ENCODE peak calls at places on chromosomes 12 and 14, in nine cellular contexts. One of them, this sample, is unnamed.

GRCh38 chr14:57549165-57549564 is 55.5 kb upstream of the CCDC198 start:
- DNase-seq in AG04450: no peak
- DNase-seq in amygdala: no peak
- DNase-seq in cerebellar nuclear complex: no peak
- DNase-seq in hepatic stellate cell: no peak
- DNase-seq in retinal pigment epithelial cell: no peak
- DNase-seq in NT2/D1: no peak
- DNase-seq in OCI-M1: no peak
- DNase-seq in heart right ventricle: no peak
- DNase-seq in this sample: no peak

GRCh38 chr12:46402451-46402850 is 29.9 kb upstream of the SLC38A2 start:
- DNase-seq in AG04450: no peak
- DNase-seq in amygdala: no peak
- DNase-seq in cerebellar nuclear complex: no peak
- DNase-seq in hepatic stellate cell: no peak
- DNase-seq in retinal pigment epithelial cell: peak
- DNase-seq in NT2/D1: no peak
- DNase-seq in OCI-M1: no peak
- DNase-seq in heart right ventricle: no peak
- DNase-seq in this sample: no peak

GRCh38 chr14:72554401-72554800 is 339.5 kb downstream of the DPF3 start:
- DNase-seq in AG04450: no peak
- DNase-seq in amygdala: no peak
- DNase-seq in cerebellar nuclear complex: peak
- DNase-seq in hepatic stellate cell: no peak
- DNase-seq in retinal pigment epithelial cell: no peak
- DNase-seq in NT2/D1: no peak
- DNase-seq in OCI-M1: no peak
- DNase-seq in heart right ventricle: no peak
- DNase-seq in this sample: no peak

GRCh38 chr14:102545461-102546265 is 36.1 kb upstream of the ANKRD9 start:
- DNase-seq in AG04450: peak
- DNase-seq in amygdala: no peak
- DNase-seq in cerebellar nuclear complex: no peak
- DNase-seq in hepatic stellate cell: peak
- DNase-seq in retinal pigment epithelial cell: no peak
- DNase-seq in NT2/D1: no peak
- DNase-seq in OCI-M1: no peak
- DNase-seq in heart right ventricle: no peak
- DNase-seq in this sample: no peak

GRCh38 chr14:99568567-99569560 is 35.1 kb downstream of the CCDC85C start:
- DNase-seq in AG04450: no peak
- DNase-seq in amygdala: no peak
- DNase-seq in cerebellar nuclear complex: no peak
- DNase-seq in hepatic stellate cell: peak
- DNase-seq in retinal pigment epithelial cell: no peak
- DNase-seq in NT2/D1: no peak
- DNase-seq in OCI-M1: peak
- DNase-seq in heart right ventricle: peak
- DNase-seq in this sample: no peak

GRCh38 chr14:81655423-81656314 is 122.0 kb upstream of the SEL1L start:
- DNase-seq in AG04450: no peak
- DNase-seq in amygdala: no peak
- DNase-seq in cerebellar nuclear complex: no peak
- DNase-seq in hepatic stellate cell: no peak
- DNase-seq in retinal pigment epithelial cell: no peak
- DNase-seq in NT2/D1: no peak
- DNase-seq in OCI-M1: peak
- DNase-seq in heart right ventricle: peak
- DNase-seq in this sample: no peak

GRCh38 chr14:74207943-74208342 is 31.3 kb upstream of the VSX2 start:
- DNase-seq in AG04450: no peak
- DNase-seq in amygdala: no peak
- DNase-seq in cerebellar nuclear complex: no peak
- DNase-seq in hepatic stellate cell: no peak
- DNase-seq in retinal pigment epithelial cell: no peak
- DNase-seq in NT2/D1: no peak
- DNase-seq in OCI-M1: peak
- DNase-seq in heart right ventricle: no peak
- DNase-seq in this sample: no peak

GRCh38 chr12:6996040-6996441 is 22.2 kb downstream of the LPCAT3 start:
- DNase-seq in AG04450: peak
- DNase-seq in amygdala: no peak
- DNase-seq in cerebellar nuclear complex: peak
- DNase-seq in hepatic stellate cell: peak
- DNase-seq in retinal pigment epithelial cell: no peak
- DNase-seq in NT2/D1: peak
- DNase-seq in OCI-M1: peak
- DNase-seq in heart right ventricle: no peak
- DNase-seq in this sample: no peak

GRCh38 chr14:68247867-68248266 is 428.3 kb downstream of the RAD51B start:
- DNase-seq in AG04450: no peak
- DNase-seq in amygdala: no peak
- DNase-seq in cerebellar nuclear complex: no peak
- DNase-seq in hepatic stellate cell: no peak
- DNase-seq in retinal pigment epithelial cell: no peak
- DNase-seq in NT2/D1: no peak
- DNase-seq in OCI-M1: peak
- DNase-seq in heart right ventricle: no peak
- DNase-seq in this sample: no peak

GRCh38 chr12:124543052-124543590 is 24.3 kb downstream of the NCOR2 start:
- DNase-seq in AG04450: no peak
- DNase-seq in amygdala: no peak
- DNase-seq in cerebellar nuclear complex: no peak
- DNase-seq in hepatic stellate cell: peak
- DNase-seq in retinal pigment epithelial cell: no peak
- DNase-seq in NT2/D1: no peak
- DNase-seq in OCI-M1: no peak
- DNase-seq in heart right ventricle: no peak
- DNase-seq in this sample: peak

GRCh38 chr14:34713681-34714319 is 593 bp downstream of the CFL2 start:
- DNase-seq in AG04450: no peak
- DNase-seq in amygdala: no peak
- DNase-seq in cerebellar nuclear complex: no peak
- DNase-seq in hepatic stellate cell: peak
- DNase-seq in retinal pigment epithelial cell: no peak
- DNase-seq in NT2/D1: no peak
- DNase-seq in OCI-M1: peak
- DNase-seq in heart right ventricle: peak
- DNase-seq in this sample: peak

GRCh38 chr12:2095878-2096277 is 43.1 kb downstream of the CACNA1C start:
- DNase-seq in AG04450: no peak
- DNase-seq in amygdala: no peak
- DNase-seq in cerebellar nuclear complex: no peak
- DNase-seq in hepatic stellate cell: no peak
- DNase-seq in retinal pigment epithelial cell: no peak
- DNase-seq in NT2/D1: no peak
- DNase-seq in OCI-M1: no peak
- DNase-seq in heart right ventricle: no peak
- DNase-seq in this sample: no peak

GRCh38 chr12:78888583-78888982 is 24.0 kb downstream of the SYT1 start:
- DNase-seq in AG04450: no peak
- DNase-seq in amygdala: no peak
- DNase-seq in cerebellar nuclear complex: no peak
- DNase-seq in hepatic stellate cell: no peak
- DNase-seq in retinal pigment epithelial cell: no peak
- DNase-seq in NT2/D1: no peak
- DNase-seq in OCI-M1: peak
- DNase-seq in heart right ventricle: no peak
- DNase-seq in this sample: no peak

GRCh38 chr12:59121466-59121865 is 201.2 kb upstream of the LRIG3 start:
- DNase-seq in AG04450: no peak
- DNase-seq in amygdala: no peak
- DNase-seq in cerebellar nuclear complex: no peak
- DNase-seq in hepatic stellate cell: no peak
- DNase-seq in retinal pigment epithelial cell: no peak
- DNase-seq in NT2/D1: no peak
- DNase-seq in OCI-M1: no peak
- DNase-seq in heart right ventricle: no peak
- DNase-seq in this sample: no peak

GRCh38 chr12:1915082-1915968 is 3.1 kb downstream of the CACNA2D4 start:
- DNase-seq in AG04450: no peak
- DNase-seq in amygdala: no peak
- DNase-seq in cerebellar nuclear complex: no peak
- DNase-seq in hepatic stellate cell: peak
- DNase-seq in retinal pigment epithelial cell: no peak
- DNase-seq in NT2/D1: no peak
- DNase-seq in OCI-M1: peak
- DNase-seq in heart right ventricle: no peak
- DNase-seq in this sample: peak

GRCh38 chr12:113996026-113996425 is 29.9 kb upstream of the RBM19 start:
- DNase-seq in AG04450: no peak
- DNase-seq in amygdala: no peak
- DNase-seq in cerebellar nuclear complex: no peak
- DNase-seq in hepatic stellate cell: no peak
- DNase-seq in retinal pigment epithelial cell: no peak
- DNase-seq in NT2/D1: peak
- DNase-seq in OCI-M1: peak
- DNase-seq in heart right ventricle: no peak
- DNase-seq in this sample: no peak

GRCh38 chr12:230925-231671 is 17.1 kb upstream of the SLC6A12 start:
- DNase-seq in AG04450: no peak
- DNase-seq in amygdala: peak
- DNase-seq in cerebellar nuclear complex: no peak
- DNase-seq in hepatic stellate cell: no peak
- DNase-seq in retinal pigment epithelial cell: no peak
- DNase-seq in NT2/D1: no peak
- DNase-seq in OCI-M1: no peak
- DNase-seq in heart right ventricle: no peak
- DNase-seq in this sample: no peak

GRCh38 chr12:64526859-64527258 is 74.9 kb downstream of the TBK1 start:
- DNase-seq in AG04450: no peak
- DNase-seq in amygdala: no peak
- DNase-seq in cerebellar nuclear complex: no peak
- DNase-seq in hepatic stellate cell: no peak
- DNase-seq in retinal pigment epithelial cell: no peak
- DNase-seq in NT2/D1: no peak
- DNase-seq in OCI-M1: no peak
- DNase-seq in heart right ventricle: no peak
- DNase-seq in this sample: no peak

GRCh38 chr12:32445356-32445755 is 46.0 kb downstream of the FGD4 start:
- DNase-seq in AG04450: no peak
- DNase-seq in amygdala: no peak
- DNase-seq in cerebellar nuclear complex: no peak
- DNase-seq in hepatic stellate cell: no peak
- DNase-seq in retinal pigment epithelial cell: no peak
- DNase-seq in NT2/D1: no peak
- DNase-seq in OCI-M1: no peak
- DNase-seq in heart right ventricle: no peak
- DNase-seq in this sample: no peak

GRCh38 chr12:38053655-38054464 is 262.7 kb upstream of the ALG10B start:
- DNase-seq in AG04450: no peak
- DNase-seq in amygdala: no peak
- DNase-seq in cerebellar nuclear complex: no peak
- DNase-seq in hepatic stellate cell: no peak
- DNase-seq in retinal pigment epithelial cell: no peak
- DNase-seq in NT2/D1: peak
- DNase-seq in OCI-M1: peak
- DNase-seq in heart right ventricle: no peak
- DNase-seq in this sample: no peak

GRCh38 chr12:31589896-31590729 is 823 bp downstream of the DENND5B start:
- DNase-seq in AG04450: no peak
- DNase-seq in amygdala: peak
- DNase-seq in cerebellar nuclear complex: no peak
- DNase-seq in hepatic stellate cell: peak
- DNase-seq in retinal pigment epithelial cell: peak
- DNase-seq in NT2/D1: peak
- DNase-seq in OCI-M1: peak
- DNase-seq in heart right ventricle: peak
- DNase-seq in this sample: no peak

GRCh38 chr12:49824886-49825285 is 3.3 kb downstream of the NCKAP5L start:
- DNase-seq in AG04450: no peak
- DNase-seq in amygdala: no peak
- DNase-seq in cerebellar nuclear complex: no peak
- DNase-seq in hepatic stellate cell: no peak
- DNase-seq in retinal pigment epithelial cell: no peak
- DNase-seq in NT2/D1: no peak
- DNase-seq in OCI-M1: peak
- DNase-seq in heart right ventricle: no peak
- DNase-seq in this sample: no peak

GRCh38 chr12:51269174-51270066 is 795 bp downstream of the SMAGP start:
- DNase-seq in AG04450: no peak
- DNase-seq in amygdala: no peak
- DNase-seq in cerebellar nuclear complex: no peak
- DNase-seq in hepatic stellate cell: peak
- DNase-seq in retinal pigment epithelial cell: no peak
- DNase-seq in NT2/D1: peak
- DNase-seq in OCI-M1: peak
- DNase-seq in heart right ventricle: peak
- DNase-seq in this sample: peak

GRCh38 chr12:48125985-48126384 is 6.8 kb downstream of the PFKM start:
- DNase-seq in AG04450: no peak
- DNase-seq in amygdala: no peak
- DNase-seq in cerebellar nuclear complex: no peak
- DNase-seq in hepatic stellate cell: no peak
- DNase-seq in retinal pigment epithelial cell: no peak
- DNase-seq in NT2/D1: no peak
- DNase-seq in OCI-M1: no peak
- DNase-seq in heart right ventricle: peak
- DNase-seq in this sample: no peak

GRCh38 chr12:52200783-52201519 is 9.1 kb upstream of the KRT80 start:
- DNase-seq in AG04450: no peak
- DNase-seq in amygdala: no peak
- DNase-seq in cerebellar nuclear complex: no peak
- DNase-seq in hepatic stellate cell: no peak
- DNase-seq in retinal pigment epithelial cell: no peak
- DNase-seq in NT2/D1: no peak
- DNase-seq in OCI-M1: no peak
- DNase-seq in heart right ventricle: no peak
- DNase-seq in this sample: no peak

GRCh38 chr12:80040075-80040738 is 59.1 kb upstream of the OTOGL start:
- DNase-seq in AG04450: no peak
- DNase-seq in amygdala: no peak
- DNase-seq in cerebellar nuclear complex: no peak
- DNase-seq in hepatic stellate cell: no peak
- DNase-seq in retinal pigment epithelial cell: no peak
- DNase-seq in NT2/D1: no peak
- DNase-seq in OCI-M1: no peak
- DNase-seq in heart right ventricle: no peak
- DNase-seq in this sample: no peak

GRCh38 chr12:47249719-47250506 is 170.2 kb upstream of the AMIGO2 start:
- DNase-seq in AG04450: no peak
- DNase-seq in amygdala: no peak
- DNase-seq in cerebellar nuclear complex: no peak
- DNase-seq in hepatic stellate cell: no peak
- DNase-seq in retinal pigment epithelial cell: no peak
- DNase-seq in NT2/D1: no peak
- DNase-seq in OCI-M1: peak
- DNase-seq in heart right ventricle: no peak
- DNase-seq in this sample: no peak

GRCh38 chr14:106060576-106060975 is 534.2 kb downstream of the TMEM121 start:
- DNase-seq in AG04450: no peak
- DNase-seq in amygdala: no peak
- DNase-seq in cerebellar nuclear complex: no peak
- DNase-seq in hepatic stellate cell: no peak
- DNase-seq in retinal pigment epithelial cell: no peak
- DNase-seq in NT2/D1: no peak
- DNase-seq in OCI-M1: no peak
- DNase-seq in heart right ventricle: no peak
- DNase-seq in this sample: no peak

GRCh38 chr14:96077983-96078686 is 39.0 kb downstream of the C14orf132 start:
- DNase-seq in AG04450: no peak
- DNase-seq in amygdala: no peak
- DNase-seq in cerebellar nuclear complex: no peak
- DNase-seq in hepatic stellate cell: no peak
- DNase-seq in retinal pigment epithelial cell: no peak
- DNase-seq in NT2/D1: no peak
- DNase-seq in OCI-M1: no peak
- DNase-seq in heart right ventricle: no peak
- DNase-seq in this sample: no peak

GRCh38 chr12:105018001-105018400 is 31.9 kb downstream of the NOPCHAP1 start:
- DNase-seq in AG04450: no peak
- DNase-seq in amygdala: no peak
- DNase-seq in cerebellar nuclear complex: no peak
- DNase-seq in hepatic stellate cell: no peak
- DNase-seq in retinal pigment epithelial cell: no peak
- DNase-seq in NT2/D1: no peak
- DNase-seq in OCI-M1: no peak
- DNase-seq in heart right ventricle: no peak
- DNase-seq in this sample: no peak

GRCh38 chr14:92959189-92959531 is 36.2 kb downstream of the CHGA start:
- DNase-seq in AG04450: no peak
- DNase-seq in amygdala: peak
- DNase-seq in cerebellar nuclear complex: no peak
- DNase-seq in hepatic stellate cell: no peak
- DNase-seq in retinal pigment epithelial cell: no peak
- DNase-seq in NT2/D1: no peak
- DNase-seq in OCI-M1: no peak
- DNase-seq in heart right ventricle: no peak
- DNase-seq in this sample: no peak